ENCODE peak calls at places on chromosomes 1 and 21, in four cellular contexts. Q is K562, K is GM12878, N is HepG2. P is an unnamed sample.

GRCh38 chr21:38147391-38147790 is 109.4 kb upstream of the KCNJ15 start:
- DNase-seq in Q (no peak), N (no peak), K (no peak), P (no peak)

GRCh38 chr1:91600431-91601330 is 100.0 kb downstream of the CDC7 start:
- DNase-seq in K (no peak), Q (no peak), N (no peak), P (no peak)

GRCh38 chr1:153339802-153340201 is 8.8 kb downstream of the PGLYRP4 start:
- DNase-seq in Q (no peak), N (no peak), K (no peak), P (no peak)

GRCh38 chr1:117336087-117336817 is 31.0 kb upstream of the MAN1A2 start:
- DNase-seq in N (no peak), K (no peak), Q (no peak), P (no peak)

GRCh38 chr21:33976980-33977720 is 61.5 kb upstream of the ATP5PO start:
- DNase-seq in Q (no peak), K (no peak), N (peak; percentile 8), P (no peak)

GRCh38 chr21:34894401-34894800 is 154.7 kb downstream of the RUNX1 start:
- DNase-seq in Q (no peak), N (no peak), K (no peak), P (no peak)

GRCh38 chr21:46183910-46184624 is at the start of gene SPATC1L:
- DNase-seq in Q (peak; percentile 71), K (peak; percentile 39), N (peak; percentile 24), P (peak; percentile 69)

GRCh38 chr1:91897016-91897415 is 11.1 kb upstream of the TGFBR3 start:
- DNase-seq in Q (no peak), N (no peak), K (no peak), P (no peak)

GRCh38 chr1:226660410-226661182 is 78.5 kb downstream of the ITPKB start:
- DNase-seq in K (no peak), N (no peak), Q (no peak), P (no peak)

GRCh38 chr21:21921410-21922232 is 923.4 kb downstream of the NCAM2 start:
- DNase-seq in N (no peak), K (no peak), Q (peak; percentile 10), P (no peak)

GRCh38 chr1:153790996-153791855 is 16.0 kb downstream of the SLC27A3 start:
- DNase-seq in N (no peak), Q (no peak), K (peak; percentile 95), P (no peak)

GRCh38 chr1:183734600-183735036 is 70.3 kb upstream of the RGL1 start:
- DNase-seq in K (no peak), Q (no peak), N (no peak), P (no peak)

GRCh38 chr1:155000475-155000724 is 2.2 kb upstream of the ZBTB7B start:
- DNase-seq in Q (no peak), K (no peak), N (no peak), P (peak; percentile 36)

GRCh38 chr1:153611024-153611352 is 1.9 kb downstream of the S100A16 start:
- DNase-seq in N (no peak), Q (no peak), K (no peak), P (no peak)

GRCh38 chr1:230744382-230744781 is 2.8 kb upstream of the CAPN9 start:
- DNase-seq in Q (no peak), K (no peak), N (no peak), P (no peak)

DNA sequence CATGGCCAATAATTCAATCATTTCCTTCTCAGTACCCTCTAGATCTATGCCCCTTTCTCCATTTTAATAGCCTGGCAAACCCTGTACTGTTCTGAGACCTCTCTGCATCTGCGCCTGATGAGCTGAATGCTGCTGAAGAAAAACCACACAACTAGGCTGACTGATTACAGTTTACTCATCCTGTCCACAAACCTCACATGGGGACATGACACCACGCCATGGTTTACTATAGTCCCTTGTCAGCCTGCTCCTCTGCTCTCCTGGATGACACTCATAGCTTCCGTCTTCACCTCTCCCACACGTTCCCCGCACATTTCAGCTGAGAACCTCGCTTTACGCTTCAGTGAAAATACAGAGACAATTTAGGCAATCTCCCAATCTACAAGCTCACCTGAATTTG is 59.7 kb downstream of the DESI2 start:
- DNase-seq in K (no peak), N (no peak), Q (no peak), P (no peak)
- TF ChIP-seq ESRRA in K (no peak), N (no peak), Q (no peak), P (no peak)

GRCh38 chr1:72227667-72228066 is 54.7 kb downstream of the NEGR1 start:
- DNase-seq in N (no peak), K (no peak), Q (no peak), P (no peak)
- TF ChIP-seq TCF7 in N (no peak), K (no peak), Q (no peak), P (no peak)

DNA sequence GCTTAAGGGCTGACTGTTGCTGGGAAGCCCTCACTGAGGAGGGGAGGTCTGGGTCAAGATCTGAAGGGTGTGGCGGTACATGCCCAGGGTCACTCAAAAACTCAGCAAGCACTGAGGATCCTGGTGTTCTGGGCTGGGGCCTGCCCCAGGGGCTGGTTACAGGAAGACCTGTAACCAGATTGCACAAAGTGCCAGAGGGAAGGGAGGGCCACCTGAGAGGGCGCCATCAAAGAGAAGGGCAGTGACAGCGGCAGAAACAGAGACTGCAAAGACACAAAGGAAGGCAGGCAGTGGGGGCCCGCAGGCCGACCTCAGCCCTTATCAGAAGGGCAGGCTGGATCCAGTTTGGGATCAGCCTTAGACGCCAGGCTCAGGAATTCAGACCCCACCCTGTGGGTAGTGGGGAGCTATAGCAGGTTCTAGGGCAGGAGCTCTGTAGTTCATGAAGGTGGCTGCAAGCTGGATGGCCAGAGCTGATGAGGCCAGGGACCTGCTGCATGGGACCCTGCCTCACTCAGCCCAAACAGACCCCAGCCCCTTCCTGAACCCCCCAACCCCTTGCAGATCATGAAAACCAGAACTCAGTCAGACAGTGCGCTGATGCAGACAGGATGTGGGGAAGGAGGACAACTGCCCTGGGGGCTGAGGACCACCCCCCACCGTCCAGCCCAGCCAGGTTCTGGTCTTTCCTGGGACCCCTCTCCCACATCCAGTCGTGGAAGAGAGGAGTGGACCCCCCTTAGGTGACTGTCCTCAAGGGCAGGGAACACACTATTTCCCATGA is 3.9 kb downstream of the SH2D5 start:
- DNase-seq in N (no peak), K (no peak), Q (no peak), P (no peak)
- TF ChIP-seq NR2C2 in N (no peak), K (no peak), Q (no peak), P (no peak)

GRCh38 chr1:115555446-115555845 is 86.3 kb upstream of the VANGL1 start:
- DNase-seq in K (no peak), Q (no peak), N (no peak), P (no peak)

GRCh38 chr1:115559987-115560386 is 81.8 kb upstream of the VANGL1 start:
- DNase-seq in N (no peak), K (no peak), Q (no peak), P (no peak)

GRCh38 chr1:115558275-115558674 is 83.5 kb upstream of the VANGL1 start:
- DNase-seq in Q (no peak), K (no peak), N (no peak), P (no peak)

DNA sequence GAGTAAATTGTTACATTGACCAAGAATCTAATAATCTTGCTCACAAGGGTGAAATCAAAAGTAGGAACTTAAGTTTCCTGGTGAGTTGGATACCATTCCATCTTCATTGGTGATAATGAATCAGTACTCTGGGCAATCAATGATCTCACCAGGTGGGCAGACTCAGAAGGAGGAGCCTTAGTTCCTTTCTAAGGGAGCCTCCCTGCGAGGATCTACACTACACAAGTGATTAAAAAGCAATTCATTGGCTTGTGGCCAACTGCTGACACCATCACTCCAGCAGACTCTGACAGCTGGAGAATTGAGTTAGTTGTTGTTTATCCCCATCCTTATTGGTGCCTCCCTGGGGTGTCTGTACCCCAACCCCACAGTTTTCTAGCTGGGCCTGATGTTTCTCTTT is 84.1 kb upstream of the VANGL1 start:
- DNase-seq in N (no peak), K (no peak), Q (no peak), P (no peak)
- TF ChIP-seq ESRRA in N (no peak), K (no peak), Q (no peak), P (no peak)

GRCh38 chr1:109598156-109598555 is 21.3 kb downstream of the GNAT2 start:
- DNase-seq in Q (no peak), N (no peak), K (no peak), P (no peak)

GRCh38 chr1:109589679-109590078 is 29.7 kb downstream of the GNAT2 start:
- DNase-seq in N (no peak), K (no peak), Q (no peak), P (no peak)

GRCh38 chr1:109598655-109599054 is 20.8 kb downstream of the GNAT2 start:
- DNase-seq in K (no peak), Q (peak; percentile 31), N (no peak), P (peak; percentile 58)

DNA sequence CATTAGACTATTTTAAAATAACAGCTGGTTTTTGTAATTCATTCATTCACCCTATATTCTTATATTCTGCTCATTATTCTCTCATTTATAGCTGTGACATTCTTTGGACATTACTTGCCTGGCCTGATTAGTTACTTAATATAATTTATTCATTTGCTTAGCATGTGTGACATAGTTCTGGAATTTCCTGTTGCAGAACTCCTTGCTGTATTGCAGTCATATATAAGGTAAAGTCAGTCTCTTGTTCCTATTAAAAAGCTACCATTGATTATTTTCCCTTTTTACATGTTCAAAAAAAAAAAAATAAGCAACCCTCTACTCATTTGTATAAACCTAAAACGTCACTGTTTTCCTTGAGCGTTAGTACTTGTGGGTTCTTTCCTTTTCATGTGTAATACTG is 23.9 kb downstream of the GNAT2 start:
- DNase-seq in N (no peak), K (no peak), Q (no peak), P (no peak)
- TF ChIP-seq TCF7 in N (no peak), K (no peak), Q (no peak), P (no peak)

P was measured in WTC11.